ENCODE peak calls at places on chromosome 18, in four cellular contexts. One of them, this sample, is unnamed.

GRCh38 chr18:36527740-36528455 is 230.4 kb downstream of the FHOD3 start:
- DNase-seq in adrenal gland: no peak
- DNase-seq in cardiac muscle cell: no peak
- DNase-seq in CD8-positive, alpha-beta memory T cell: no peak
- DNase-seq in this sample: no peak

GRCh38 chr18:7202119-7202680 is 28.7 kb upstream of the LRRC30 start:
- DNase-seq in adrenal gland: no peak
- DNase-seq in cardiac muscle cell: no peak
- DNase-seq in CD8-positive, alpha-beta memory T cell: no peak
- DNase-seq in this sample: no peak

GRCh38 chr18:56431551-56431950 is 206.8 kb downstream of the TXNL1 start:
- DNase-seq in adrenal gland: no peak
- DNase-seq in cardiac muscle cell: no peak
- DNase-seq in CD8-positive, alpha-beta memory T cell: no peak
- DNase-seq in this sample: no peak

GRCh38 chr18:53864758-53865157 is 359.7 kb downstream of the MBD2 start:
- DNase-seq in adrenal gland: no peak
- DNase-seq in cardiac muscle cell: peak; percentile 7
- DNase-seq in CD8-positive, alpha-beta memory T cell: no peak
- DNase-seq in this sample: no peak

GRCh38 chr18:34929336-34929780 is 111.9 kb upstream of the MAPRE2 start:
- DNase-seq in adrenal gland: no peak
- DNase-seq in cardiac muscle cell: no peak
- DNase-seq in CD8-positive, alpha-beta memory T cell: no peak
- DNase-seq in this sample: no peak

GRCh38 chr18:4455113-4455811 is at the start of gene DLGAP1:
- DNase-seq in adrenal gland: peak; percentile 72
- DNase-seq in cardiac muscle cell: peak; percentile 91
- DNase-seq in CD8-positive, alpha-beta memory T cell: no peak
- DNase-seq in this sample: peak; percentile 62

GRCh38 chr18:48868468-48869466 is 82.0 kb downstream of the SMAD7 start:
- DNase-seq in adrenal gland: no peak
- DNase-seq in cardiac muscle cell: no peak
- DNase-seq in CD8-positive, alpha-beta memory T cell: peak; percentile 75
- DNase-seq in this sample: no peak

GRCh38 chr18:6747646-6748045 is 18.1 kb downstream of the ARHGAP28 start:
- DNase-seq in adrenal gland: no peak
- DNase-seq in cardiac muscle cell: no peak
- DNase-seq in CD8-positive, alpha-beta memory T cell: no peak
- DNase-seq in this sample: no peak

GRCh38 chr18:23560186-23560585 is 26.1 kb downstream of the NPC1 start:
- DNase-seq in adrenal gland: no peak
- DNase-seq in cardiac muscle cell: no peak
- DNase-seq in CD8-positive, alpha-beta memory T cell: no peak
- DNase-seq in this sample: no peak

DNA sequence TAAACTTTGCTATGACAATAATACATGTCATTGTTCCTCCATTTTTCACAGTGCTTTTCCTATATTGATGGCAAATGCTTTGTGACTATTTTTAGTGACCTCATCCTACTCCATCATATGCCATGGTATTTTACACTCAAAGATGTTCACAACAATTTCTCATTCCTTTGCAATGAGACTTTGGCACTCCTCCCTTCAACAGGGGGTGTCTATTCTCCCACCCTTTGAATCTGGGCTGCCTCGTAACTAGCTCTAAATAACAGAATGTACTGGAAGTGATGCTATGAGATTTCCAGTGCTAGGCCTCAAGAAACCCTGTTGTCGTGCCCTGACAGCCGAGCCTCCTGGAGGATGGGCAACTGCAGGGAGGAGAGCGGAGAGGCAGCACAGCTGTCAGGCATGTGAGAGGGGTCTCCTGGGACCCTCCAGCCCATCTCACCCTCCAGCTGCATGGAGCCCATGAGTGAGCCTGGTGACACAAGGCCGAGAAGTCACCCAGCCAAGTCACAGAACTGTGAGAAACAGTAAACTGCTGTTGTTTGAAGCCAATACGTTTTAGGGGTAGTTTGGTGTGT is 103.1 kb upstream of the APCDD1 start:
- DNase-seq in adrenal gland: no peak
- DNase-seq in cardiac muscle cell: no peak
- DNase-seq in CD8-positive, alpha-beta memory T cell: no peak
- DNase-seq in this sample: no peak
- H3K27ac ChIP-seq in adrenal gland: no peak overlapping the region
- H3K27ac ChIP-seq in cardiac muscle cell: no peak overlapping the region
- H3K27ac ChIP-seq in CD8-positive, alpha-beta memory T cell: no peak overlapping the region
- H3K27ac ChIP-seq in this sample: no peak overlapping the region

DNA sequence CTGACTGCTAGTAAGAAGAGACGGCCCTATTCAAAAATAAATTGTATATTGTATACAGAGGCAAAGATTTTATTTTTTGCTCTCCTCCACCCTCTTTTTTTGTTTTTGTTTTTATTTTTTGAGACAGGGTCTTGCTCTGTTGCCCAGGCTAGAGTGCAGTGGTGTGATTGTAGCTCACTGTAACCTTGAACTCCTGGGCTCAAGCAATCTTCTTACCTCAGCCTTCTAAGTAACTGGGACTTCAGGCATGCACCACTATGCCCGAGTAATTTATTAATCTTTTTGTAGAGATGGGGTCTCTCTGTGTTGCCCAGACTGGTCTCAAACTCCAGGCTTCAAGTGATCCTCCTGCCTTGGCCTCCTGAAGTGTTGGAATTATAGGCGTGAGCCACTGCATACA is 87.6 kb downstream of the ZNF532 start:
- DNase-seq in adrenal gland: no peak
- DNase-seq in cardiac muscle cell: no peak
- DNase-seq in CD8-positive, alpha-beta memory T cell: no peak
- DNase-seq in this sample: no peak
- H3K36me3 ChIP-seq in adrenal gland: peaks cover 6% of the 10 kb centered on the region
- H3K36me3 ChIP-seq in cardiac muscle cell: peaks cover 15% of the 10 kb centered on the region
- H3K36me3 ChIP-seq in CD8-positive, alpha-beta memory T cell: no peaks in the 10 kb centered on the region
- H3K36me3 ChIP-seq in this sample: no peaks in the 10 kb centered on the region

DNA sequence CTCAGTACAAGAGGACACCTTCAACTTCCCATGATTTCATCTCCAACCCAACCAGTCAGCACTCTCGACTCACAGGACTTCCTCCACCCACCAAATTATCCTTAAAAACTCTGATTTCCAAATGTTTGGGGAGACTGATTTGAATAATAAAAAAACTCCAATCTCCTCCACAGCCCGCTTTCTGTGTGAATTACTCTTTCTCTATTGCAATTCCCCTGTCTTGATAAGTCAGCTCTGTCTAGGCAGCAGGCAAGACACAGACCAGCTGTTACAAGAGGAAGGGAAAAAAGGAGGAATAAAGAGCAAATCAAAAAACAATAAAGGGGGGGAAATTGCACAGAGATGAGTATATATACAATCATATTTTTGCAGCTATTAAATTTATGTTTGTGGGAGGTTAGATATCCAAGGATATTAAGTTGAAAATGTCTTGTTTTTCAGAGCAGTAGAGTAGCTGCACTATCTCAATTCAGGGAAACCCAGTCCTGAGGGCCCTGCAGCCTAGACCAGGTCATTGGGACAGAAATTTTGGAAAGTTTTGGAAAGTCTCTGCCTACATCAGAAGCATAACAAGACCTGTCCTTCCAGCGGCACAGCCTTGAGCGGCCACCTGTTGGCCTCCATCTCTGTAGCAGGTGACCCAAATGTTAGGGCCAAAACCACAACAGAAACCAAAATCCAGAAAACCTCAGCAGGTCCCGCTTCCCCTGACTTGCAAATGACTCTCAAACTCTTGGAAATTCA is 32.8 kb upstream of the SIGLEC15 start:
- DNase-seq in adrenal gland: no peak
- DNase-seq in cardiac muscle cell: no peak
- DNase-seq in CD8-positive, alpha-beta memory T cell: no peak
- DNase-seq in this sample: no peak
- H3K27ac ChIP-seq in adrenal gland: peak overlapping the region; percentile 56
- H3K27ac ChIP-seq in cardiac muscle cell: no peak overlapping the region
- H3K27ac ChIP-seq in CD8-positive, alpha-beta memory T cell: no peak overlapping the region
- H3K27ac ChIP-seq in this sample: no peak overlapping the region

DNA sequence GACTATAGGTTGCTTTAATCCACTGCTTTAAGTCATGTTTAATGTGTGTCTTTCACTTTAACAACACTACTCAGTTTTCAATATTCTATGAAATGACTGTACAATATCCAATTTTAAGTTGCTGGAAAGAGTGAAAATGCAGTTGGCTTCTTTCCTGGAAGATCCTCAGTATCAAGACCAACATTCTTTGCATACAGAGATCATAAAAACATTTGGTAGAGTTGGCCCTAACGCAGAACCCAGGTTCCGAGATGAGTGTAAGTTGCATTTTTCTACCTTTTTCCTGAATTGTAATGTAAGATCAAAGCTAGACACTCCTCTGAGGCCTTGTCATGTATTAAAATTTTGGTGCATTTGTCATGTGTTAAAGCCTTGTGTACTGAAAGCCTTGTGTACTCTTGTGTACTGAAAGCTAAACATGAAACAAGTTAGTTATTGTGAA is 42.9 kb upstream of the TNFRSF11A start:
- DNase-seq in adrenal gland: no peak
- DNase-seq in cardiac muscle cell: no peak
- DNase-seq in CD8-positive, alpha-beta memory T cell: no peak
- DNase-seq in this sample: no peak
- H3K36me3 ChIP-seq in adrenal gland: no peaks in the 10 kb centered on the region
- H3K36me3 ChIP-seq in cardiac muscle cell: peaks cover 16% of the 10 kb centered on the region
- H3K36me3 ChIP-seq in CD8-positive, alpha-beta memory T cell: peaks cover 23% of the 10 kb centered on the region
- H3K36me3 ChIP-seq in this sample: no peaks in the 10 kb centered on the region

GRCh38 chr18:8938817-8939216 is 163.7 kb upstream of the NDUFV2 start:
- DNase-seq in adrenal gland: no peak
- DNase-seq in cardiac muscle cell: no peak
- DNase-seq in CD8-positive, alpha-beta memory T cell: no peak
- DNase-seq in this sample: no peak
- H3K27ac ChIP-seq in adrenal gland: no peak overlapping the region
- H3K27ac ChIP-seq in cardiac muscle cell: no peak overlapping the region
- H3K27ac ChIP-seq in CD8-positive, alpha-beta memory T cell: no peak overlapping the region
- H3K27ac ChIP-seq in this sample: no peak overlapping the region

GRCh38 chr18:13096232-13096631 is 105.1 kb downstream of the CEP192 start:
- DNase-seq in adrenal gland: no peak
- DNase-seq in cardiac muscle cell: no peak
- DNase-seq in CD8-positive, alpha-beta memory T cell: no peak
- DNase-seq in this sample: no peak
- H3K36me3 ChIP-seq in adrenal gland: peaks cover 39% of the 10 kb centered on the region
- H3K36me3 ChIP-seq in cardiac muscle cell: peaks cover 38% of the 10 kb centered on the region
- H3K36me3 ChIP-seq in CD8-positive, alpha-beta memory T cell: peaks cover 31% of the 10 kb centered on the region
- H3K36me3 ChIP-seq in this sample: peaks cover 8% of the 10 kb centered on the region